ENCODE peak calls at places on chromosomes 16 and 17, in eight cellular contexts. E is ascending aorta; G is left lung; P is astrocyte; V is neural progenitor cell; J is CD4-positive, alpha-beta T cell; O is ovary; B is uterus. R is an unnamed sample. For H3K27me3, the result is how much of the 10 kb centered on the place peaks cover.

GRCh38 chr17:19004601-19005441 is at the start of gene FAM83G:
- DNase-seq in E (peak), G (peak), P (peak), V (peak), J (peak), O (peak), B (peak), R (no peak)

GRCh38 chr16:15996432-15997109 is 47.2 kb downstream of the ABCC1 start:
- DNase-seq in E (no peak), G (no peak), P (peak), V (no peak), J (no peak), O (peak), B (peak), R (no peak)

GRCh38 chr16:74275031-74275636 is 21.5 kb upstream of the PSMD7 start:
- DNase-seq in E (no peak), G (no peak), P (no peak), V (no peak), J (no peak), O (no peak), B (no peak), R (no peak)

GRCh38 chr16:73154063-73154870 is 106.3 kb upstream of the ZFHX3 start:
- DNase-seq in E (peak), G (no peak), P (no peak), V (no peak), J (no peak), O (no peak), B (peak), R (no peak)

GRCh38 chr17:1095853-1096675 is 83.7 kb downstream of the ABR start:
- DNase-seq in E (no peak), G (peak), P (no peak), V (no peak), J (no peak), O (no peak), B (no peak), R (no peak)

GRCh38 chr16:28063047-28063521 is 430 bp downstream of the GSG1L start:
- DNase-seq in E (no peak), G (no peak), P (peak), V (peak), J (no peak), O (no peak), B (no peak), R (no peak)

GRCh38 chr17:47857551-47858410 is 6.8 kb upstream of the SP6 start:
- DNase-seq in E (no peak), G (no peak), P (no peak), V (no peak), J (no peak), O (no peak), B (no peak), R (no peak)

GRCh38 chr16:65071371-65072311 is 50.2 kb downstream of the CDH11 start:
- DNase-seq in E (peak), G (peak), P (peak), V (no peak), J (no peak), O (peak), B (peak), R (peak)

GRCh38 chr17:79338589-79338988 is 264.0 kb downstream of the ENGASE start:
- DNase-seq in E (no peak), G (no peak), P (peak), V (peak), J (no peak), O (no peak), B (no peak), R (no peak)

GRCh38 chr17:72381597-72382397 is 261.0 kb downstream of the SOX9 start:
- DNase-seq in E (no peak), G (no peak), P (no peak), V (peak), J (no peak), O (no peak), B (no peak), R (no peak)

GRCh38 chr16:76946879-76947278 is 244.1 kb upstream of the MON1B start:
- DNase-seq in E (no peak), G (no peak), P (peak), V (no peak), J (no peak), O (no peak), B (no peak), R (no peak)

GRCh38 chr16:76639685-76640289 is 362.6 kb downstream of the CNTNAP4 start:
- DNase-seq in E (no peak), G (no peak), P (no peak), V (peak), J (no peak), O (no peak), B (no peak), R (no peak)

GRCh38 chr16:24855678-24856077 is 9.9 kb downstream of the SLC5A11 start:
- DNase-seq in E (no peak), G (no peak), P (no peak), V (no peak), J (no peak), O (no peak), B (no peak), R (no peak)

GRCh38 chr16:6206080-6206479 is 1108.5 kb upstream of the EEF2KMT start:
- DNase-seq in E (no peak), G (no peak), P (no peak), V (no peak), J (no peak), O (no peak), B (no peak), R (no peak)

GRCh38 chr16:969508-970378 is 1.0 kb downstream of the LMF1 start:
- DNase-seq in E (no peak), G (peak), P (no peak), V (no peak), J (no peak), O (peak), B (no peak), R (no peak)

GRCh38 chr17:72176902-72177660 is 56.3 kb downstream of the SOX9 start:
- DNase-seq in E (no peak), G (no peak), P (peak), V (no peak), J (no peak), O (no peak), B (no peak), R (no peak)

GRCh38 chr16:1335996-1336395 is 2.6 kb downstream of the BAIAP3 start:
- DNase-seq in E (no peak), G (no peak), P (no peak), V (peak), J (no peak), O (no peak), B (no peak), R (no peak)

GRCh38 chr17:42653179-42654124 is 5.6 kb upstream of the TUBG2 start:
- DNase-seq in E (no peak), G (no peak), P (peak), V (peak), J (no peak), O (peak), B (peak), R (peak)

GRCh38 chr16:73212431-73212830 is 164.5 kb upstream of the ZFHX3 start:
- DNase-seq in E (no peak), G (no peak), P (no peak), V (no peak), J (no peak), O (no peak), B (no peak), R (no peak)

GRCh38 chr16:678858-679807 is 1.1 kb upstream of the STUB1 start:
- DNase-seq in E (no peak), G (no peak), P (peak), V (peak), J (no peak), O (peak), B (peak), R (no peak)

GRCh38 chr16:50093607-50094570 is 28.1 kb downstream of the HEATR3 start:
- DNase-seq in E (peak), G (peak), P (peak), V (no peak), J (peak), O (no peak), B (peak), R (peak)

GRCh38 chr17:48016112-48016511 is 21.5 kb downstream of the COPZ2 start:
- DNase-seq in E (no peak), G (no peak), P (peak), V (no peak), J (no peak), O (no peak), B (no peak), R (no peak)

GRCh38 chr17:31295489-31295871 is 1.6 kb downstream of the OMG start:
- DNase-seq in E (no peak), G (no peak), P (no peak), V (no peak), J (no peak), O (no peak), B (no peak), R (no peak)

GRCh38 chr16:64398795-64399194 is 723.1 kb downstream of the CDH11 start:
- DNase-seq in E (no peak), G (no peak), P (no peak), V (no peak), J (no peak), O (no peak), B (no peak), R (no peak)

GRCh38 chr16:4327782-4328579 is 12.1 kb downstream of the GLIS2 start:
- DNase-seq in E (no peak), G (peak), P (no peak), V (peak), J (peak), O (peak), B (peak), R (peak)

GRCh38 chr17:34764716-34765115 is 185.3 kb downstream of the TMEM132E start:
- DNase-seq in E (no peak), G (no peak), P (no peak), V (peak), J (no peak), O (no peak), B (no peak), R (no peak)

GRCh38 chr16:77171750-77172635 is 19.0 kb upstream of the MON1B start:
- DNase-seq in E (no peak), G (no peak), P (peak), V (peak), J (no peak), O (no peak), B (peak), R (no peak)

GRCh38 chr17:35002876-35003551 is 22.7 kb downstream of the LIG3 start:
- DNase-seq in E (no peak), G (no peak), P (peak), V (no peak), J (no peak), O (no peak), B (no peak), R (no peak)

GRCh38 chr16:54897930-54898329 is 32.7 kb upstream of the IRX5 start:
- DNase-seq in E (no peak), G (no peak), P (no peak), V (no peak), J (no peak), O (no peak), B (no peak), R (no peak)

GRCh38 chr16:84718-85452 is 6.9 kb downstream of the MPG start:
- DNase-seq in E (peak), G (no peak), P (peak), V (no peak), J (no peak), O (peak), B (peak), R (no peak)

GRCh38 chr17:22268214-22268911 is 576.0 kb downstream of the KCNJ18 start:
- DNase-seq in E (no peak), G (no peak), P (no peak), V (no peak), J (no peak), O (peak), B (no peak), R (peak)

GRCh38 chr16:8751481-8752311 is 45.7 kb downstream of the TMEM186 start:
- DNase-seq in E (no peak), G (no peak), P (peak), V (no peak), J (no peak), O (no peak), B (no peak), R (no peak)

GRCh38 chr17:40699359-40699758 is 4.2 kb downstream of the KRT24 start:
- DNase-seq in E (no peak), G (no peak), P (no peak), V (no peak), J (no peak), O (no peak), B (peak), R (no peak)

GRCh38 chr17:42459256-42459982 is 741 bp downstream of the ATP6V0A1 start:
- DNase-seq in E (no peak), G (peak), P (peak), V (peak), J (no peak), O (peak), B (peak), R (peak)

GRCh38 chr17:74354123-74354522 is 7.5 kb downstream of the BTBD17 start:
- DNase-seq in E (no peak), G (no peak), P (no peak), V (peak), J (peak), O (no peak), B (no peak), R (no peak)
- H3K27me3 ChIP-seq in E (under half), G (half or more), P (under half), V (half or more), J (half or more), O (under half), B (under half), R (under half)

DNA sequence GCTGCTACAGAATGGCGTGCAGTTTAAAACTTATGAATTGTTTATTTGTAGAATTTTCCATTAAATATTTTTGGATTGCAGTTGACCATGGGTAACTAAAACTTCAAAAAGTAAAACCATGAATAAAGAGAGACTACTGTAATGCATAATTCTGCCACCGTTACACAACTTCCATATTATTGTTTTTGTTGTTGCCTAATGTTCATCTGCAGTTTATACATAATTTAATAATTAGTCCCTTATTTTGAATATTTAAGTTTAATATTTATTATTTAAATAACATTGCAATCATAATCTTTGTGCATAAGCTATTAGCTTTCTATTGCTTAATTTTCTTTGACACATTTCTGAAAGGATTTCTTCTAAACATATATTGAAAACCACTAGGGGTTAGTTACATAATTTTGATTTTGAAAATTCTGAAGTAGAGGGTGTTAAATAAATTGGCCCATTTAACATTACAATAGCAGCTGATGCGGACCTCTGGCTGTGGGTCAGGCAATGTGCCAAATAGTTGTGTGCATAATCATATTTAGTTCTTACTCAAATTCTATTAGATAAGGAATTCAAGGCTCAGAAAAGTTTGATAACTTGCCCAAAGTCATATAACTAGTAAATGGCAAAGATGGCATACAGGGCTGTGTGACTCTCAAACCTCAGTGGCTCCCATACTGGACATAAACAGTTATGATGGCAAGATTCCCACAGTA is 31.1 kb downstream of the PPM1E start:
- DNase-seq in E (no peak), G (no peak), P (peak), V (no peak), J (no peak), O (no peak), B (no peak), R (no peak)
- TF ChIP-seq CTCF in E (no peak), G (no peak), P (no peak), V (no peak), J (no peak), O (no peak), B (no peak), R (no peak)

GRCh38 chr17:83108709-83109108 is 29.3 kb downstream of the METRNL start:
- DNase-seq in E (no peak), G (no peak), P (no peak), V (no peak), J (no peak), O (no peak), B (no peak), R (no peak)
- H3K27me3 ChIP-seq in E (under half), G (under half), P (under half), V (under half), J (under half), O (under half), B (under half), R (under half)

GRCh38 chr17:38748329-38749221 is at the start of gene PCGF2:
- DNase-seq in E (peak), G (peak), P (peak), V (peak), J (no peak), O (peak), B (peak), R (peak)

GRCh38 chr17:38746004-38746892 is 1.9 kb downstream of the PCGF2 start:
- DNase-seq in E (no peak), G (no peak), P (no peak), V (no peak), J (no peak), O (peak), B (no peak), R (no peak)

GRCh38 chr17:38749222-38750043 is 1.3 kb upstream of the PCGF2 start:
- DNase-seq in E (no peak), G (peak), P (peak), V (peak), J (no peak), O (peak), B (peak), R (no peak)

GRCh38 chr17:38746893-38747384 is 1.2 kb downstream of the PCGF2 start:
- DNase-seq in E (no peak), G (no peak), P (no peak), V (no peak), J (no peak), O (no peak), B (no peak), R (no peak)

GRCh38 chr17:38747385-38748328 is 479 bp downstream of the PCGF2 start:
- DNase-seq in E (no peak), G (peak), P (no peak), V (peak), J (no peak), O (peak), B (peak), R (no peak)
- TF ChIP-seq CTCF in E (no peak), G (no peak), P (no peak), V (peak), J (no peak), O (no peak), B (no peak), R (no peak)

DNA sequence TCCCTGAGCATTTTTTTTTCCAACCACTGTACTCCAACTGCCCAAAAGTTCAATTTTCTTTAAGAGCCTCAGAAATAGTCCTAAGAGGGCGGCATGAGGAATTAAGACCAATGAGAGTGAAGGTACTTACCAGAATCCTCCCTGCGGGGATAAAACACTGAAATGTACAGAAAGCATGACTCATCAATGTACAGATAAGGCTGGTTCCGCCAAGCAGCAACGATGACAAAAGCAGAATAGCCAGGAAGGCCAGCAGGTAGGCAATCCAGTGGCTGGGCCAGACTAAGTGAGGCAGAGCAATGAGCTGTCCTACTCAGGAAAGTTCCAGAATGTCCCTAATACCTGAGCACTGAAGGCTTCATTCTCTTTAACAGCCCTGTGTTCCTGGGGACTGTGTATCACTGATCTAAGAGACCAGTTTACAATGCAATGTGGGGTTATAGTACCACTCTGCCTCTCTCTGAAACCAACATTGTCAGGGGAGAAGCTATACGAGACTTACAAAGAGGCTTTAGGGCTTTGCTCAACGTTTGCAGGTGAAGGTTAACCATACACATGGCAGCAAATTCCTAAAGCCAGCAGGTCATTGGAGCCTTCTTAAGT is 11.0 kb upstream of the GPR139 start:
- DNase-seq in E (no peak), G (no peak), P (no peak), V (no peak), J (no peak), O (no peak), B (no peak), R (no peak)
- H3K27me3 ChIP-seq in E (under half), G (under half), P (under half), V (under half), J (under half), O (under half), B (under half), R (under half)

GRCh38 chr17:81905993-81906392 is 4.0 kb downstream of the NPB start:
- DNase-seq in E (no peak), G (no peak), P (no peak), V (no peak), J (no peak), O (no peak), B (no peak), R (no peak)

GRCh38 chr17:81909231-81909630 is 2.0 kb downstream of the PCYT2 start:
- DNase-seq in E (no peak), G (no peak), P (no peak), V (no peak), J (no peak), O (no peak), B (no peak), R (no peak)

GRCh38 chr17:81908793-81909192 is 2.4 kb downstream of the PCYT2 start:
- DNase-seq in E (no peak), G (no peak), P (no peak), V (no peak), J (no peak), O (no peak), B (no peak), R (no peak)

GRCh38 chr17:81906476-81907218 is 4.6 kb downstream of the PCYT2 start:
- DNase-seq in E (no peak), G (no peak), P (no peak), V (no peak), J (no peak), O (no peak), B (no peak), R (no peak)

DNA sequence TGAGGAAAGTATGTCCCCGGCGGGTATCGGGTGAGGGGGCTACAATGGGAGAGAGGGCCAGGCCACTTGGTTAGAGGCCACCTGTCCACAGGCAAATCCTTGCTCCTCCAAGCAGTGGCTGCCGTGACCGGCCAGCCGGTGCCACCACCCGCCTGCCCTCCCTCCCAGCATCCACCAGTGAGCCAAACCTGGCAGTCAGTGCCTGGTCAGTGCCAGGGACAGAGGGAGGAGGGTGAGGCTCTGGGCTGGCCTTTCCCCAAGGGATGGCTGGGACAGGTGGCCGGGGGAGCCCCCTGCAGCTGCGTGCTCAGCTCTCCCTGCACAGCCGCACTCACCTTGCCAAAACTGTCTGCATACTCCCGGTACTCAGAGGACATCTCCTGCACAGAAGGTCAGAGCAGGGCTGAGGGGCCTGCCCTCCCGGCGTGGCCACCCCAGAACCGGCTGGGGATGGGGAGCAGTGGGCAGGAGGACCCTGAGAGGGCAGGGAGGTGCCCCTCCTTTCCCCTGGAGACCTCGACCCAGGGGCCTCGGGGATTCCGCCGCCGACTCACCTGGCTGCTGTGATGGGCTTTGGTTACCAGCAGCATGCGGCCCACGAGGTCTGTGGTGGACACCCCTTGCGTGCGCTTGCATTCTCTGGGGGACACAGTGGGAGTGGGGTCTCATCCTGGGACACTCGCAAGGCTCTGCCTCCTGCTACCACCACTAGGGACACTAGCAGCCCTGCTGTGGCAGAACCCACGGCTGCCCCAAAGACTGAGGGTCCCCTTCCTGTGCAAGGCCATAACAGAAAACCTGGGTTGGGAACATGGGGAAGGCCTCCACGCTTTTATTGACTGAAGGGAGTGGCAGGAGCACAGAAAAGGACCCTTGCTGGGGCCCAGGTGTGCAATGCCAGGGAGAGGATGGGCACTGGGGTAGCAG is 3.7 kb downstream of the PCYT2 start:
- DNase-seq in E (no peak), G (no peak), P (no peak), V (no peak), J (no peak), O (no peak), B (no peak), R (peak)
- TF ChIP-seq CTCF in E (no peak), G (no peak), P (no peak), V (peak), J (no peak), O (no peak), B (no peak), R (no peak)

R was measured in dorsolateral prefrontal cortex.